ENCODE peak calls at places on chromosomes 7 and 10, in eight cellular contexts. A is Panc1, R is GM12878, P is HCT116, S is HepG2, C is GM23338, N is K562, O is upper lobe of left lung. X is an unnamed sample.

GRCh38 chr7:70043139-70043538 is 444.9 kb downstream of the AUTS2 start:
- ATAC-seq in O (no peak), A (no peak), P (no peak), N (no peak), C (no peak), R (no peak), S (no peak), X (no peak)

GRCh38 chr7:50587737-50588136 is 22.5 kb upstream of the DDC start:
- ATAC-seq in S (no peak), C (no peak), N (no peak), A (no peak), P (no peak), O (no peak), R (no peak), X (no peak)

GRCh38 chr10:31467791-31468535 is 148.9 kb downstream of the ZEB1 start:
- ATAC-seq in A (no peak), N (no peak), P (peak; percentile 99), S (peak; percentile 97), O (peak; percentile 16), R (peak; percentile 62), C (peak; percentile 99), X (no peak)

GRCh38 chr10:33284945-33285344 is 49.5 kb downstream of the NRP1 start:
- ATAC-seq in R (no peak), A (no peak), S (no peak), O (no peak), N (no peak), P (no peak), C (no peak), X (no peak)

GRCh38 chr10:86862373-86862772 is 95.0 kb downstream of the MMRN2 start:
- ATAC-seq in O (no peak), S (peak; percentile 70), C (peak; percentile 17), N (no peak), R (no peak), A (peak; percentile 42), P (no peak), X (no peak)

GRCh38 chr10:47354162-47354561 is 6.0 kb downstream of the RBP3 start:
- ATAC-seq in S (peak; percentile 78), R (no peak), A (peak; percentile 81), C (peak; percentile 39), N (peak; percentile 65), P (peak; percentile 74), O (no peak), X (no peak)

GRCh38 chr10:28879875-28880381 is 202.6 kb downstream of the BAMBI start:
- ATAC-seq in A (no peak), S (no peak), O (no peak), R (no peak), C (no peak), P (no peak), N (no peak), X (no peak)

GRCh38 chr7:50706469-50706937 is 76.2 kb downstream of the GRB10 start:
- ATAC-seq in O (peak; percentile 9), N (no peak), R (no peak), S (no peak), A (no peak), P (no peak), C (no peak), X (no peak)

GRCh38 chr7:46908770-46909169 is 673.1 kb downstream of the TNS3 start:
- ATAC-seq in R (no peak), S (no peak), P (no peak), O (no peak), A (peak; percentile 89), N (no peak), C (no peak), X (no peak)

GRCh38 chr7:155660758-155661093 is 16.3 kb downstream of the RBM33 start:
- ATAC-seq in A (no peak), C (no peak), N (peak; percentile 41), P (no peak), R (peak; percentile 88), S (no peak), O (no peak), X (no peak)

GRCh38 chr10:74381291-74381885 is 230.4 kb downstream of the ADK start:
- ATAC-seq in C (no peak), N (no peak), R (no peak), O (no peak), S (no peak), A (no peak), P (no peak), X (no peak)

GRCh38 chr10:79102056-79102874 is 33.5 kb downstream of the ZMIZ1 start:
- ATAC-seq in O (peak; percentile 54), R (no peak), N (peak; percentile 68), A (peak; percentile 50), P (peak; percentile 68), C (peak; percentile 54), S (no peak), X (peak; percentile 85)

GRCh38 chr10:123553810-123554430 is 112.2 kb upstream of the GPR26 start:
- ATAC-seq in O (no peak), N (no peak), S (no peak), R (peak; percentile 50), C (no peak), P (no peak), A (no peak), X (no peak)

GRCh38 chr7:159032753-159033472 is 111.8 kb downstream of the VIPR2 start:
- ATAC-seq in A (no peak), P (no peak), N (no peak), C (no peak), O (no peak), S (no peak), R (no peak), X (no peak)

GRCh38 chr7:129644634-129645230 is 33.2 kb downstream of the NRF1 start:
- ATAC-seq in P (peak; percentile 60), N (peak; percentile 81), R (no peak), A (peak; percentile 67), O (peak; percentile 48), S (no peak), C (no peak), X (no peak)

GRCh38 chr10:43145313-43145712 is 7.1 kb downstream of the CSGALNACT2 start:
- ATAC-seq in C (no peak), S (no peak), O (no peak), N (no peak), A (no peak), R (peak; percentile 5), P (no peak), X (no peak)

GRCh38 chr7:145831616-145832206 is 284.9 kb upstream of the CNTNAP2 start:
- ATAC-seq in P (no peak), O (no peak), N (peak; percentile 70), C (no peak), A (no peak), R (no peak), S (no peak), X (no peak)

GRCh38 chr10:99975942-99976809 is 33.6 kb downstream of the DNMBP start:
- ATAC-seq in R (peak; percentile 45), C (no peak), S (no peak), P (no peak), O (peak; percentile 58), A (peak; percentile 23), N (no peak), X (peak; percentile 64)

GRCh38 chr7:24756545-24756988 is 697 bp downstream of the GSDME start:
- ATAC-seq in R (peak; percentile 24), S (peak; percentile 31), A (peak; percentile 31), P (peak; percentile 51), N (peak; percentile 23), C (peak; percentile 37), O (no peak), X (peak; percentile 45)

GRCh38 chr7:79823246-79823951 is 311.2 kb upstream of the GNAI1 start:
- ATAC-seq in C (no peak), S (no peak), N (no peak), A (no peak), R (no peak), P (no peak), O (no peak), X (no peak)

GRCh38 chr10:49220031-49220430 is 31.8 kb upstream of the TMEM273 start:
- ATAC-seq in N (no peak), O (no peak), P (no peak), R (no peak), A (no peak), S (no peak), C (no peak), X (no peak)

GRCh38 chr7:137898839-137899681 is 52.3 kb upstream of the DGKI start:
- ATAC-seq in N (peak; percentile 99), A (peak; percentile 98), P (peak; percentile 97), S (peak; percentile 92), R (peak; percentile 79), O (peak; percentile 94), C (peak; percentile 98), X (peak; percentile 84)
- H3K4me1 ChIP-seq in N (peaks cover 3% of the 10 kb centered on the region), A (peaks cover 5% of the 10 kb centered on the region), P (no peaks in the 10 kb centered on the region), S (peaks cover 42% of the 10 kb centered on the region), R (peaks cover 33% of the 10 kb centered on the region), O (peaks cover 10% of the 10 kb centered on the region), C (peaks cover 10% of the 10 kb centered on the region), X (no peaks in the 10 kb centered on the region)

GRCh38 chr10:97683556-97684357 is 3.3 kb downstream of the AVPI1 start:
- ATAC-seq in C (peak; percentile 2), O (no peak), S (peak; percentile 5), R (no peak), N (no peak), P (no peak), A (peak; percentile 19), X (no peak)

GRCh38 chr10:97686301-97686961 is 610 bp downstream of the AVPI1 start:
- ATAC-seq in A (peak; percentile 40), C (peak; percentile 12), R (peak; percentile 50), P (no peak), O (no peak), S (peak; percentile 0), N (no peak), X (no peak)

GRCh38 chr10:97685395-97685958 is 1.6 kb downstream of the AVPI1 start:
- ATAC-seq in R (no peak), N (peak; percentile 28), A (no peak), C (peak; percentile 11), O (no peak), P (peak; percentile 23), S (peak; percentile 55), X (no peak)

GRCh38 chr10:97686962-97687784 is at the start of gene AVPI1:
- ATAC-seq in C (peak; percentile 90), P (peak; percentile 87), N (peak; percentile 93), R (peak; percentile 94), S (peak; percentile 84), A (peak; percentile 92), O (peak; percentile 95), X (peak; percentile 90)

GRCh38 chr10:97684866-97685394 is 2.1 kb downstream of the AVPI1 start:
- ATAC-seq in P (no peak), R (no peak), A (no peak), O (no peak), C (no peak), N (no peak), S (peak; percentile 3), X (no peak)
- H3K4me3 ChIP-seq in P (peak overlapping the region; percentile 90), R (no peak overlapping the region), A (peak overlapping the region; percentile 73), O (peak overlapping the region; percentile 23), C (peak overlapping the region; percentile 82), N (peak overlapping the region; percentile 56), S (peak overlapping the region; percentile 97), X (peak overlapping the region; percentile 58)

GRCh38 chr7:73740212-73740611 is 1.6 kb upstream of the ABHD11 start:
- ATAC-seq in O (no peak), S (no peak), C (no peak), P (no peak), N (no peak), R (no peak), A (no peak), X (no peak)
- TF ChIP-seq POLR2AphosphoS5 in O (no peak), S (no peak), C (no peak), P (peak; percentile 17), N (no peak), R (no peak), A (no peak), X (no peak)

DNA sequence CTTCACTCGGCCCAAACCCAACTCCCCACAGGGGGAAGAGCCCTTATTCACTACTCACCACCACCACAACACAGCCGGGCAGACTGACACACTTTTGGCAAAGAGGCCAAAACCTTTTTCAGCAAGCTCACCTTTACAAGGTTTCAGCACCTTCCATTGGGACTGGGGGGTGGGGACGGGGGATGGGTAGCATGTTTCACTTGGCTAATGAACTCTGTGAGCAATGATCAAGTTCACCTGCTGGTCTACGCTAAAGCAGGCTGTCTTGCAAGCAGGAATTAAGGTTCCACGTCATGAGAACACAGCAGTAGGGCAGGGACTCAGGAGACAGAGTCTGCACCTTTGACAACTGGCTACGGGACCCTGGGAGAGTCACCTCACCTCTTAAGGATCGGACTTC is 7.0 kb downstream of the FAM53B start:
- ATAC-seq in S (no peak), C (no peak), P (no peak), N (no peak), A (no peak), R (no peak), O (no peak), X (no peak)
- H3K4me1 ChIP-seq in S (peaks cover 62% of the 10 kb centered on the region), C (peaks cover 53% of the 10 kb centered on the region), P (peaks cover 29% of the 10 kb centered on the region), N (peaks cover 28% of the 10 kb centered on the region), A (peaks cover 75% of the 10 kb centered on the region), R (peaks cover 74% of the 10 kb centered on the region), O (peaks cover 95% of the 10 kb centered on the region), X (peaks cover 96% of the 10 kb centered on the region)